ENCODE peak calls at places on chromosomes 11 and 22, in eight cellular contexts. One of them, this sample, is unnamed.

GRCh38 chr11:69425895-69426544 is 55.4 kb upstream of the LINC01488 start:
- DNase-seq in Right ventricle myocardium superior: no peak
- DNase-seq in lung microvascular endothelial cell: no peak
- DNase-seq in fibroblast of lung: no peak
- DNase-seq in Kasumi-1: peak; percentile 38
- DNase-seq in T-cell: no peak
- DNase-seq in hepatocyte: no peak
- DNase-seq in H9: no peak
- DNase-seq in this sample: no peak

GRCh38 chr11:107770546-107770945 is 58.7 kb upstream of the SLN start:
- DNase-seq in Right ventricle myocardium superior: no peak
- DNase-seq in lung microvascular endothelial cell: no peak
- DNase-seq in fibroblast of lung: peak; percentile 1
- DNase-seq in Kasumi-1: no peak
- DNase-seq in T-cell: no peak
- DNase-seq in hepatocyte: peak; percentile 21
- DNase-seq in H9: no peak
- DNase-seq in this sample: no peak

GRCh38 chr11:100592619-100593309 is 94.3 kb upstream of the ARHGAP42 start:
- DNase-seq in Right ventricle myocardium superior: no peak
- DNase-seq in lung microvascular endothelial cell: no peak
- DNase-seq in fibroblast of lung: peak; percentile 68
- DNase-seq in Kasumi-1: peak; percentile 25
- DNase-seq in T-cell: no peak
- DNase-seq in hepatocyte: no peak
- DNase-seq in H9: no peak
- DNase-seq in this sample: no peak

GRCh38 chr22:31134688-31135087 is 5.6 kb downstream of the PLA2G3 start:
- DNase-seq in Right ventricle myocardium superior: no peak
- DNase-seq in lung microvascular endothelial cell: no peak
- DNase-seq in fibroblast of lung: no peak
- DNase-seq in Kasumi-1: no peak
- DNase-seq in T-cell: no peak
- DNase-seq in hepatocyte: no peak
- DNase-seq in H9: no peak
- DNase-seq in this sample: no peak

GRCh38 chr11:44943118-44943517 is 7.6 kb downstream of the TP53I11 start:
- DNase-seq in Right ventricle myocardium superior: no peak
- DNase-seq in lung microvascular endothelial cell: peak; percentile 30
- DNase-seq in fibroblast of lung: no peak
- DNase-seq in Kasumi-1: peak; percentile 59
- DNase-seq in T-cell: no peak
- DNase-seq in hepatocyte: no peak
- DNase-seq in H9: no peak
- DNase-seq in this sample: no peak

GRCh38 chr11:28819741-28820140 is 711.6 kb downstream of the METTL15 start:
- DNase-seq in Right ventricle myocardium superior: no peak
- DNase-seq in lung microvascular endothelial cell: peak; percentile 69
- DNase-seq in fibroblast of lung: no peak
- DNase-seq in Kasumi-1: no peak
- DNase-seq in T-cell: no peak
- DNase-seq in hepatocyte: no peak
- DNase-seq in H9: no peak
- DNase-seq in this sample: no peak

GRCh38 chr11:36333897-36334296 is 37.8 kb downstream of the PRR5L start:
- DNase-seq in Right ventricle myocardium superior: no peak
- DNase-seq in lung microvascular endothelial cell: peak; percentile 29
- DNase-seq in fibroblast of lung: peak; percentile 65
- DNase-seq in Kasumi-1: peak; percentile 7
- DNase-seq in T-cell: no peak
- DNase-seq in hepatocyte: no peak
- DNase-seq in H9: peak; percentile 73
- DNase-seq in this sample: no peak

GRCh38 chr11:111878766-111879636 is at the start of the genes CFAP68 and FDXACB1:
- DNase-seq in Right ventricle myocardium superior: peak; percentile 96
- DNase-seq in lung microvascular endothelial cell: peak; percentile 99
- DNase-seq in fibroblast of lung: peak; percentile 98
- DNase-seq in Kasumi-1: peak; percentile 98
- DNase-seq in T-cell: peak; percentile 95
- DNase-seq in hepatocyte: peak; percentile 99
- DNase-seq in H9: peak; percentile 98
- DNase-seq in this sample: peak; percentile 98

GRCh38 chr11:41286751-41287150 is 172.7 kb downstream of the LRRC4C start:
- DNase-seq in Right ventricle myocardium superior: no peak
- DNase-seq in lung microvascular endothelial cell: no peak
- DNase-seq in fibroblast of lung: no peak
- DNase-seq in Kasumi-1: no peak
- DNase-seq in T-cell: no peak
- DNase-seq in hepatocyte: no peak
- DNase-seq in H9: no peak
- DNase-seq in this sample: no peak

GRCh38 chr11:87445002-87445401 is 407.3 kb downstream of the TMEM135 start:
- DNase-seq in Right ventricle myocardium superior: no peak
- DNase-seq in lung microvascular endothelial cell: no peak
- DNase-seq in fibroblast of lung: no peak
- DNase-seq in Kasumi-1: no peak
- DNase-seq in T-cell: no peak
- DNase-seq in hepatocyte: no peak
- DNase-seq in H9: no peak
- DNase-seq in this sample: no peak

GRCh38 chr11:85076535-85077330 is 550.4 kb downstream of the DLG2 start:
- DNase-seq in Right ventricle myocardium superior: no peak
- DNase-seq in lung microvascular endothelial cell: no peak
- DNase-seq in fibroblast of lung: peak; percentile 23
- DNase-seq in Kasumi-1: no peak
- DNase-seq in T-cell: no peak
- DNase-seq in hepatocyte: no peak
- DNase-seq in H9: no peak
- DNase-seq in this sample: no peak

GRCh38 chr11:95256204-95256819 is 25.3 kb upstream of the SESN3 start:
- DNase-seq in Right ventricle myocardium superior: no peak
- DNase-seq in lung microvascular endothelial cell: no peak
- DNase-seq in fibroblast of lung: peak; percentile 21
- DNase-seq in Kasumi-1: peak; percentile 98
- DNase-seq in T-cell: no peak
- DNase-seq in hepatocyte: peak; percentile 66
- DNase-seq in H9: no peak
- DNase-seq in this sample: no peak

GRCh38 chr22:34324763-34325162 is 404.5 kb upstream of the LARGE1 start:
- DNase-seq in Right ventricle myocardium superior: peak; percentile 66
- DNase-seq in lung microvascular endothelial cell: no peak
- DNase-seq in fibroblast of lung: no peak
- DNase-seq in Kasumi-1: no peak
- DNase-seq in T-cell: no peak
- DNase-seq in hepatocyte: no peak
- DNase-seq in H9: no peak
- DNase-seq in this sample: no peak

GRCh38 chr11:33132510-33132909 is 28.8 kb downstream of the CSTF3 start:
- DNase-seq in Right ventricle myocardium superior: no peak
- DNase-seq in lung microvascular endothelial cell: no peak
- DNase-seq in fibroblast of lung: no peak
- DNase-seq in Kasumi-1: no peak
- DNase-seq in T-cell: no peak
- DNase-seq in hepatocyte: no peak
- DNase-seq in H9: no peak
- DNase-seq in this sample: no peak

GRCh38 chr11:1281326-1281973 is 28.0 kb downstream of the TOLLIP start:
- DNase-seq in Right ventricle myocardium superior: peak; percentile 16
- DNase-seq in lung microvascular endothelial cell: no peak
- DNase-seq in fibroblast of lung: no peak
- DNase-seq in Kasumi-1: no peak
- DNase-seq in T-cell: no peak
- DNase-seq in hepatocyte: no peak
- DNase-seq in H9: no peak
- DNase-seq in this sample: no peak

GRCh38 chr11:876550-876949 is 33.9 kb downstream of the TSPAN4 start:
- DNase-seq in Right ventricle myocardium superior: peak; percentile 83
- DNase-seq in lung microvascular endothelial cell: peak; percentile 62
- DNase-seq in fibroblast of lung: peak; percentile 28
- DNase-seq in Kasumi-1: no peak
- DNase-seq in T-cell: no peak
- DNase-seq in hepatocyte: no peak
- DNase-seq in H9: no peak
- DNase-seq in this sample: no peak

GRCh38 chr22:46073683-46074504 is 76.4 kb upstream of the PPARA start:
- DNase-seq in Right ventricle myocardium superior: peak; percentile 61
- DNase-seq in lung microvascular endothelial cell: peak; percentile 39
- DNase-seq in fibroblast of lung: no peak
- DNase-seq in Kasumi-1: peak; percentile 13
- DNase-seq in T-cell: no peak
- DNase-seq in hepatocyte: no peak
- DNase-seq in H9: no peak
- DNase-seq in this sample: no peak

GRCh38 chr11:19753451-19754041 is 40.9 kb downstream of the NAV2 start:
- DNase-seq in Right ventricle myocardium superior: no peak
- DNase-seq in lung microvascular endothelial cell: no peak
- DNase-seq in fibroblast of lung: no peak
- DNase-seq in Kasumi-1: no peak
- DNase-seq in T-cell: no peak
- DNase-seq in hepatocyte: no peak
- DNase-seq in H9: no peak
- DNase-seq in this sample: no peak

GRCh38 chr11:45725776-45726606 is 60.6 kb upstream of the CHST1 start:
- DNase-seq in Right ventricle myocardium superior: no peak
- DNase-seq in lung microvascular endothelial cell: no peak
- DNase-seq in fibroblast of lung: no peak
- DNase-seq in Kasumi-1: no peak
- DNase-seq in T-cell: no peak
- DNase-seq in hepatocyte: no peak
- DNase-seq in H9: no peak
- DNase-seq in this sample: no peak

GRCh38 chr11:41486436-41486835 is 27.0 kb upstream of the LRRC4C start:
- DNase-seq in Right ventricle myocardium superior: no peak
- DNase-seq in lung microvascular endothelial cell: no peak
- DNase-seq in fibroblast of lung: no peak
- DNase-seq in Kasumi-1: no peak
- DNase-seq in T-cell: no peak
- DNase-seq in hepatocyte: no peak
- DNase-seq in H9: no peak
- DNase-seq in this sample: no peak

GRCh38 chr11:36135062-36135461 is 154.2 kb downstream of the COMMD9 start:
- DNase-seq in Right ventricle myocardium superior: no peak
- DNase-seq in lung microvascular endothelial cell: no peak
- DNase-seq in fibroblast of lung: no peak
- DNase-seq in Kasumi-1: no peak
- DNase-seq in T-cell: no peak
- DNase-seq in hepatocyte: no peak
- DNase-seq in H9: no peak
- DNase-seq in this sample: no peak

GRCh38 chr11:65817312-65817814 is 16.4 kb upstream of the SNX32 start:
- DNase-seq in Right ventricle myocardium superior: no peak
- DNase-seq in lung microvascular endothelial cell: no peak
- DNase-seq in fibroblast of lung: peak; percentile 20
- DNase-seq in Kasumi-1: no peak
- DNase-seq in T-cell: no peak
- DNase-seq in hepatocyte: peak; percentile 48
- DNase-seq in H9: no peak
- DNase-seq in this sample: no peak

GRCh38 chr22:31343235-31344191 is 2.6 kb downstream of the PATZ1 start:
- DNase-seq in Right ventricle myocardium superior: no peak
- DNase-seq in lung microvascular endothelial cell: no peak
- DNase-seq in fibroblast of lung: peak; percentile 22
- DNase-seq in Kasumi-1: peak; percentile 46
- DNase-seq in T-cell: no peak
- DNase-seq in hepatocyte: peak; percentile 80
- DNase-seq in H9: peak; percentile 92
- DNase-seq in this sample: peak; percentile 78

GRCh38 chr22:43992331-43992821 is 31.7 kb upstream of the PARVB start:
- DNase-seq in Right ventricle myocardium superior: no peak
- DNase-seq in lung microvascular endothelial cell: no peak
- DNase-seq in fibroblast of lung: peak; percentile 42
- DNase-seq in Kasumi-1: no peak
- DNase-seq in T-cell: no peak
- DNase-seq in hepatocyte: no peak
- DNase-seq in H9: no peak
- DNase-seq in this sample: no peak

GRCh38 chr11:65417702-65418430 is 4.7 kb upstream of the NEAT1 start:
- DNase-seq in Right ventricle myocardium superior: peak; percentile 69
- DNase-seq in lung microvascular endothelial cell: peak; percentile 78
- DNase-seq in fibroblast of lung: peak; percentile 19
- DNase-seq in Kasumi-1: peak; percentile 57
- DNase-seq in T-cell: no peak
- DNase-seq in hepatocyte: peak; percentile 74
- DNase-seq in H9: no peak
- DNase-seq in this sample: no peak

This sample was measured in type B pancreatic cell.